ENCODE peak calls at places on chromosome 18, in four cellular contexts. V is A549, U is K562, J is HepG2. C is an unnamed sample.

GRCh38 chr18:42414756-42415454 is 459.9 kb downstream of the PIK3C3 start:
- DNase-seq in V (no peak), U (no peak), J (no peak), C (no peak)

GRCh38 chr18:80119111-80119510 is 10.0 kb downstream of the ADNP2 start:
- DNase-seq in V (no peak), U (no peak), J (no peak), C (no peak)

GRCh38 chr18:54327818-54328217 is 29.8 kb downstream of the STARD6 start:
- DNase-seq in V (no peak), U (no peak), J (no peak), C (no peak)

GRCh38 chr18:58609536-58609993 is 19.3 kb downstream of the ALPK2 start:
- DNase-seq in V (no peak), U (no peak), J (peak), C (no peak)

GRCh38 chr18:22637787-22638186 is 220.1 kb upstream of the CTAGE1 start:
- DNase-seq in V (peak), U (no peak), J (peak), C (peak)

GRCh38 chr18:21786526-21786925 is 45.9 kb downstream of the MIB1 start:
- DNase-seq in V (no peak), U (no peak), J (no peak), C (no peak)

GRCh38 chr18:79598046-79598884 is 81.3 kb upstream of the CTDP1 start:
- DNase-seq in V (no peak), U (no peak), J (no peak), C (no peak)

GRCh38 chr18:44943201-44943881 is 262.7 kb downstream of the SETBP1 start:
- DNase-seq in V (no peak), U (no peak), J (no peak), C (no peak)

GRCh38 chr18:27778441-27778840 is 398.5 kb downstream of the CDH2 start:
- DNase-seq in V (no peak), U (no peak), J (no peak), C (peak)

GRCh38 chr18:46916551-46917107 is 678 bp downstream of the PIAS2 start:
- DNase-seq in V (no peak), U (no peak), J (peak), C (peak)

GRCh38 chr18:23593720-23594119 is 7.4 kb upstream of the NPC1 start:
- DNase-seq in V (peak), U (no peak), J (no peak), C (peak)

GRCh38 chr18:11246883-11247282 is 97.5 kb upstream of the PIEZO2 start:
- DNase-seq in V (no peak), U (no peak), J (no peak), C (no peak)

GRCh38 chr18:34858188-34858587 is 148.1 kb downstream of the DTNA start:
- DNase-seq in V (no peak), U (no peak), J (no peak), C (no peak)

GRCh38 chr18:79571221-79572092 is 108.1 kb upstream of the CTDP1 start:
- DNase-seq in V (no peak), U (no peak), J (no peak), C (no peak)

GRCh38 chr18:73766915-73767314 is 380.7 kb downstream of the FBXO15 start:
- DNase-seq in V (no peak), U (no peak), J (no peak), C (no peak)

GRCh38 chr18:9629709-9630108 is 15.3 kb upstream of the PPP4R1 start:
- DNase-seq in V (no peak), U (no peak), J (no peak), C (peak)

GRCh38 chr18:6414118-6414722 is 491 bp downstream of the L3MBTL4 start:
- DNase-seq in V (no peak), U (no peak), J (peak), C (no peak)

GRCh38 chr18:8696749-8697211 is 8.6 kb upstream of the MTCL1 start:
- DNase-seq in V (peak), U (peak), J (peak), C (peak)

GRCh38 chr18:2880473-2880872 is 33.7 kb downstream of the EMILIN2 start:
- DNase-seq in V (no peak), U (no peak), J (no peak), C (no peak)

GRCh38 chr18:52337286-52337685 is 2.7 kb upstream of the DCC start:
- DNase-seq in V (no peak), U (no peak), J (no peak), C (peak)

GRCh38 chr18:10588975-10589374 is 63.1 kb downstream of the NAPG start:
- DNase-seq in V (no peak), U (peak), J (no peak), C (peak)

GRCh38 chr18:48785091-48785614 is 165.6 kb downstream of the SMAD7 start:
- DNase-seq in V (no peak), U (no peak), J (no peak), C (no peak)
- H3K4me2 ChIP-seq in V (no peak), U (no peak), J (no peak), C (no peak)

DNA sequence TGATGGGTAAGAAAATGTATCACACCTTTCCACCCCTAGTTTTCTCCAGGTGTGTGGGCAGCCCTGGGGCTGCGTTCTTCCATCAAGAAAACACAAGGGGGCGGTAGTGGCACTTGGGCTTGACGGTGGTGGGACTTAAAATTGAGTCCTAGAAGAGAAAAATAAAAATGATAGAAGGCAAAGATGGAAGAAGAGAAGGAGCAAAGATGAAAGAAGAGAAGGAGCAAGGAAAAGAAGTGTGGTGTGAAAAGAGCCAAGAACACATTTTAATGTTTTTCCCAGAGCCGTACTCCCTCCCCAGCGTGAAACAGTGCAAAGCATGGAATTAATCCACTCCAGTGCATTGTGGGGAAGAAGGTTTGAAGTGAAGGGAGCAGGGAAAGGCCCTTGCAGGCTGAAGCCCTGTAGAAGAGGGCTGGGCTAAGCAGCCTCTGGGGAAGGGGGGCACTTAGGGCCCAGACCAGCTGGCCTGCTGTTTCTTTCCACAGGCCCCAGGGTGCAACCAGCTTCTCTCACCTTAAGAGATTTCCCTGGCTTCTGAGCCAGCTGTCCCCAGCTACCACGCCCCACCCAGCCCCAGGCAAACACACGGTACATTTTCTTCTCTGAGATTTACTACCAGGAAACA is 256.8 kb downstream of the RNF152 start:
- DNase-seq in V (no peak), U (peak), J (peak), C (peak)
- TF ChIP-seq MAZ in V (no peak), U (no peak), J (no peak), C (no peak)

GRCh38 chr18:35949903-35950627 is 22.4 kb upstream of the RMP24 start:
- DNase-seq in V (peak), U (peak), J (peak), C (peak)

GRCh38 chr18:35950628-35950982 is 21.9 kb upstream of the RMP24 start:
- DNase-seq in V (no peak), U (no peak), J (no peak), C (no peak)

GRCh38 chr18:35948080-35948479 is 24.4 kb upstream of the RMP24 start:
- DNase-seq in V (no peak), U (no peak), J (no peak), C (no peak)

GRCh38 chr18:35953688-35954087 is 18.8 kb upstream of the RMP24 start:
- DNase-seq in V (no peak), U (no peak), J (no peak), C (no peak)

GRCh38 chr18:35949090-35949489 is 23.4 kb upstream of the RMP24 start:
- DNase-seq in V (no peak), U (no peak), J (no peak), C (no peak)
- H3K4me2 ChIP-seq in V (no peak), U (no peak), J (peak), C (no peak)

DNA sequence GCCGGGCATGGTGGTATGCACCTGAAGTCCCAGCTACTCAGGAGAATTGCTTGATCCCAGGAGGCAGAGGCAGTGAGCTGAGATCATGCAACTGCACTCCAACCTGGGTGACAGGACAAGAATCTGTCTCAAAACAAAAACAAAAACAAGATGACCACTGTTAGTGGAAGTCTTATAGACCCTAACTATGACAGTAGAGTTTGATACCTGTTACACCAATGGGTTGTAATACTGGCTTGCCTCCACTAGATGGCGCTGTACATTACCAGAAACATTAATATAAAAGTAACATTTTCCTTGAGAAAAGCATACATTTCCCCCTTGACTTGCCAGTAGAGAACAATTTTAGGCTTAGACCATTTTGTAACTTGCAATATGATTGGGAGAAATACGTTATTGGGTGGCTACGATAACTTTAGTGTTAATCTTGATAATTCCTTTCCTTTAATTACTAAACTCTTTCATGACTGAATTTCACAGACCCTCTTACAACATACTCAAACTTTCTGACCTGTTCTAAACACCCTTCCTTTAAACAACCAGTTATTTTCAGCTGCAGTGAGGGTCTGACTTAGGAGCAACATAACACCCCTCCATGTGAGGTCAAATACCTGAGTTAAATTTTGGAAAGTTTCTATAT is 19.5 kb downstream of the SLC25A52 start:
- DNase-seq in V (no peak), U (peak), J (peak), C (peak)
- TF ChIP-seq MAZ in V (no peak), U (no peak), J (no peak), C (no peak)

GRCh38 chr18:67961701-67962440 is 445.4 kb upstream of the DSEL start:
- DNase-seq in V (no peak), U (no peak), J (no peak), C (no peak)

DNA sequence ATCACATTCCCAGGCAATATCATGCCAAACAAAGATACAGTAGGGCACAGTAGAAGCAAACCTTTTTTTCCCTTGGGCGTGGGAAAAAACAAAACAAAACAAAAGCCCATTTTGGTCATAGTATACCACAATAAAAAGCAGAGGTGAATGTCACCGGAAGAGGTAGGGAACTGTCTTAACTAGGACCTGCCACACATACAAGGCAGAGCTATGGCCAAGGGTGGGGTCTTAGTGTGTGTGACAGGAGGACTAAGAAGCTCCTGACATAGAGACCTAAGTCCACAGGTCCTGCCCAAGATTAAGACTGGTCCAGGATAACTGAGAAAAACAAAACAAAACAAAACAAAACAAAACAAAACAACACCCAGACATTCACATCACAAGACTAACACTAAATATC is 441.2 kb upstream of the DSEL start:
- DNase-seq in V (no peak), U (no peak), J (no peak), C (no peak)
- H3K4me2 ChIP-seq in V (no peak), U (no peak), J (no peak), C (no peak)

DNA sequence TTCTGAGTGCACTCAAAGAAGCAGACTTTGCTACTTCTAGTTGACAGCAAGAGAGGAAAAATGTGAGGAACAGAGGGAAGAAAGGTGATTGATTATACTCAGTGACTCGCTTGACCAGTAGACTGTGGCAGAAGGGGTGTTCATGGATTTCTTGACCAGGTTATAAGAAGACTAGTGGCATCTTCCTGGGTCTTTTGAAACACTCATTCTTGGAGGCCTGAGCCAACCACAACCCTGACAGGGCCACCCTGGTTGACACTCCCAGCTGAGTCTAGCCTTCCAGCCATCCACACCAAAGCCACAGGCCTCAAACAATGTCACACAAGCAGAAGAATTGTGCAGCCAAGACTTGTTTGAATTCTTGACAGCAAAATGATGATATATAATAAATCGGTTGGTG is 366.3 kb downstream of the SS18 start:
- DNase-seq in V (no peak), U (no peak), J (no peak), C (no peak)
- TF ChIP-seq MAZ in V (no peak), U (no peak), J (no peak), C (no peak)

DNA sequence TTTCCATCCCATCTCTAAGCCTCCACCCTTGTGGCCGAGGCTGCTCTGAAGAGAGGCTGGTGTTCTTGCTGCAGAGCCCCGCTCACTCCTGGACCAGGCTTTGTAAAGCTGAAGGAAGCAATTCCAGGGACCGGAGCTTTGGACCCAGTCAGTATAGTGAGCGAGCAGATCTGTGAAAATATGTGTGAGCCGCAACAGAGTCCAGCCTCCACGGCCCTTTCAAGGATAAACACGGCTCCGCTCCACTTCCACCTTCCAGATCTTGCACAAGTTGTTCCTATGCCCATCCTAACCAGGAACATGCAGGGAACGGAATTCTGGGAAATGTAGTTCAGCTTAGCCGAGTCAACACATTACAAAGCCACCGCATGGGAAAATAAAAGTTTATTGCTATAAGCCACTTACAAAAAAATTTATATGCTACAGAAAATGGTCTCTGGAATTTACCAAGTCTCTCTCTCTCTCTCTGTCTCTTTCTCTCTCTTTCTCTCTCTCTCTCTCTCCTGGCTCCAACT is 151.7 kb upstream of the ZNF521 start:
- DNase-seq in V (peak), U (no peak), J (peak), C (peak)
- H3K4me2 ChIP-seq in V (peak), U (peak), J (peak), C (peak)

DNA sequence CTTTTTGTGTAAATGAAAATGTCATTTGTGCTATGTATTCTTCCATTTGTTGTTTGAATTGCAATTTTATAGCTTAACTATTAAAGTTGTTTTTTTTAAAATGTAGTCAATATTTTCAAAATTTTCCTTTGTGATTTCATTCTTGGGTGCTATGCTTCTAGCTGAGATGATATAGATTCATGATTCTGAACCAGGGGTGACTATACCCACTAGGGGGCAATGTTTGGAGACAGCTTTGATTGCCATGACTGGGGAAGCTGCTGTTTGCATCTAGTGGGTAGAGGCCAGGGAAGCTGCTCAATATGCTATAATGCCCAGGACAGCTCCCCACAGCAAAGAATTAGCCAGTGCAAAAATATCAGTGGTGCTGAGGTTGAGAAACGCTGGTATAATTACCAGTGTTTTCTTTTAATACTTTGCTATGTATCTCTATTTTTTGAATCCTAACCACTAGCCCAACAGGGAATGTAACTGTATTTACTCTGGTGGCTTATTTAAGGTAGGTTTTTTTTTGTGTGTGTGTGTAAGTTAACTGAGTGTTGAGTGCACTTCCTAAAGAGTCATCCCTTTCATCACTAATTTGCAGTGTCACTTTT is 99.7 kb downstream of the MEP1B start:
- DNase-seq in V (peak), U (no peak), J (peak), C (peak)
- TF ChIP-seq MAZ in V (no peak), U (no peak), J (no peak), C (no peak)